ENCODE peak calls at places on chromosomes 3 and 15, in four cellular contexts. R is AG10803; H is pancreas; Y is CD8-positive, alpha-beta memory T cell. F is an unnamed sample.
A peak's percentile ranks its signal among the peaks of the same experiment; 100 is the strongest.

GRCh38 chr3:72977463-72977862 is 19.1 kb upstream of the PPP4R2 start:
- DNase-seq in R (no peak), H (no peak), Y (no peak), F (no peak)

GRCh38 chr3:188219147-188219546 is 65.2 kb downstream of the LPP start:
- DNase-seq in R (no peak), H (no peak), Y (no peak), F (no peak)

GRCh38 chr15:41985236-41986160 is 13.1 kb upstream of the EHD4 start:
- DNase-seq in R (no peak), H (no peak), Y (no peak), F (no peak)

GRCh38 chr15:58346361-58346760 is 85.4 kb upstream of the LIPC start:
- DNase-seq in R (peak; percentile 94), H (no peak), Y (no peak), F (no peak)

GRCh38 chr15:61983087-61983486 is 77.2 kb downstream of the VPS13C start:
- DNase-seq in R (no peak), H (no peak), Y (no peak), F (peak; percentile 5)

GRCh38 chr3:124401841-124402240 is 328.4 kb upstream of the UMPS start:
- DNase-seq in R (peak; percentile 38), H (no peak), Y (no peak), F (peak; percentile 81)

GRCh38 chr3:194282436-194283122 is 68.5 kb downstream of the CPN2 start:
- DNase-seq in R (no peak), H (no peak), Y (no peak), F (no peak)

GRCh38 chr3:187741403-187742350 is 3.6 kb downstream of the BCL6 start:
- DNase-seq in R (peak; percentile 82), H (peak; percentile 69), Y (peak; percentile 61), F (no peak)

F was measured in kidney epithelial cell.